ENCODE peak calls at places on chromosomes 6 and 20, in four cellular contexts. X is PC-3, T is sigmoid colon, I is mesothelial cell of epicardium. B is an unnamed sample.
A peak's percentile ranks its signal among the peaks of the same experiment; 100 is the strongest.

GRCh38 chr20:62186887-62187866 is 4.3 kb downstream of the MTG2 start:
- DNase-seq in X (peak; percentile 8), T (no peak), I (no peak), B (no peak)

GRCh38 chr6:32685603-32686002 is 19.1 kb upstream of the HLA-DQB1 start:
- DNase-seq in X (no peak), T (no peak), I (no peak), B (peak; percentile 95)

GRCh38 chr6:10303806-10304520 is 110.9 kb downstream of the TFAP2A start:
- DNase-seq in X (no peak), T (no peak), I (no peak), B (no peak)

GRCh38 chr6:111604259-111605099 is 1.2 kb downstream of the TRAF3IP2 start:
- DNase-seq in X (peak; percentile 26), T (peak; percentile 94), I (no peak), B (no peak)

GRCh38 chr6:43219814-43220213 is 9.5 kb downstream of the DNPH1 start:
- DNase-seq in X (no peak), T (no peak), I (no peak), B (no peak)

GRCh38 chr6:111770263-111771083 is 102.8 kb downstream of the FYN start:
- DNase-seq in X (no peak), T (no peak), I (no peak), B (no peak)

GRCh38 chr20:58993332-58994248 is 12.5 kb downstream of the NELFCD start:
- DNase-seq in X (peak; percentile 25), T (peak; percentile 56), I (no peak), B (no peak)

GRCh38 chr6:127477648-127478047 is 18.5 kb upstream of the KIAA0408 start:
- DNase-seq in X (no peak), T (no peak), I (no peak), B (no peak)

GRCh38 chr6:133693565-133693964 is 195.3 kb upstream of the TCF21 start:
- DNase-seq in X (no peak), T (no peak), I (no peak), B (no peak)

GRCh38 chr6:137570307-137570832 is 76.2 kb upstream of the OLIG3 start:
- DNase-seq in X (no peak), T (no peak), I (no peak), B (no peak)

GRCh38 chr6:151096255-151096612 is 143.5 kb upstream of the AKAP12 start:
- DNase-seq in X (no peak), T (no peak), I (no peak), B (no peak)

GRCh38 chr6:29631860-29632731 is 887 bp downstream of the GABBR1 start:
- DNase-seq in X (peak; percentile 10), T (peak; percentile 91), I (peak; percentile 53), B (no peak)

DNA sequence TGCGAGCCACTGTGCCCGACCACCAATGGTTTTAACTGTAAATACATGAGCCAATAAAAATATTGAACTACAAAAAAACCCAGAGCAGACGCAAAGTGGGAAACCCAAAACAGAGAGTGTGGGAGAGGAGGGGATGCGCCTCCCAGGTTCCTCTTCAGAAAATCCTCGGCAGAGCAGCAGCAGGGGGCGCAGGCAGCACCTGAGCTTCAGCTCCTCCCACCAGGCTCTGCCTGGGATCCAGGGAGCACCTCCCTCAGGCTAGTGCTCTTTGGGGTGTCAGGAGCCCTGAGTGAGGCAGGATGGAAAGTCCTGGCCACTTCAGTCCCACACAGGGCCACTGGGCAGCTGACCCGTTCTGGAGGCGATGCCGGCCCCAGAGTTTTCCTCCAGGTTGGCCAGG is 536.9 kb upstream of the CDH4 start:
- DNase-seq in X (peak; percentile 4), T (no peak), I (no peak), B (no peak)
- TF ChIP-seq CTCF in X (peak; percentile 20), T (no peak), I (no peak), B (no peak)

GRCh38 chr6:109456710-109457595 is 1.4 kb upstream of the MICAL1 start:
- DNase-seq in X (peak; percentile 50), T (peak; percentile 82), I (no peak), B (no peak)
- TF ChIP-seq CTCF in X (no peak), T (no peak), I (no peak), B (no peak)

GRCh38 chr6:121680058-121680457 is 244.6 kb downstream of the GJA1 start:
- DNase-seq in X (no peak), T (no peak), I (no peak), B (no peak)
- TF ChIP-seq CTCF in X (no peak), T (no peak), I (no peak), B (no peak)

GRCh38 chr6:168535711-168536110 is 94.7 kb downstream of the SMOC2 start:
- DNase-seq in X (no peak), T (no peak), I (no peak), B (no peak)
- TF ChIP-seq CTCF in X (no peak), T (no peak), I (no peak), B (no peak)

DNA sequence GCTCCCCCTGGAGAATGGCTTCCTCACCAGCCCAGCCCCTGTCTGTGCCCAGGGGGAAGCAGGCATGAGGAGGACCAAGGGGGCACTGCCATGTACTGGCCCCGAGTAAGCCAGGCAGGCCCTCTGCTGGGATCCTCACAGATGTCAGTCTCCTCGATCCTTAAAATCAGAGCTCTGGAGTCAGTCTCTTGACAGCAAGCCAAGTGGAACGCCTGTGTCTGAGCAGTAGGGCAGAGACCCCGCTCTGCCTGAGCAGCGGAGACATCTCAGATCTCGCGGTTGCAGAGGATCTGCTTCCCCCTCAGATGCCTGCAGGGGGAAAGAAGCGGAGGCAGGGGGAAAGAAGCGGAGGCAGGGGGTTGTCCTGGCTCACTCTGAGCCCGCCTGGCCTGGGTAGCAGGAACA is 92.6 kb downstream of the SNX5 start:
- DNase-seq in X (no peak), T (peak; percentile 67), I (no peak), B (no peak)
- TF ChIP-seq CTCF in X (no peak), T (no peak), I (no peak), B (no peak)

DNA sequence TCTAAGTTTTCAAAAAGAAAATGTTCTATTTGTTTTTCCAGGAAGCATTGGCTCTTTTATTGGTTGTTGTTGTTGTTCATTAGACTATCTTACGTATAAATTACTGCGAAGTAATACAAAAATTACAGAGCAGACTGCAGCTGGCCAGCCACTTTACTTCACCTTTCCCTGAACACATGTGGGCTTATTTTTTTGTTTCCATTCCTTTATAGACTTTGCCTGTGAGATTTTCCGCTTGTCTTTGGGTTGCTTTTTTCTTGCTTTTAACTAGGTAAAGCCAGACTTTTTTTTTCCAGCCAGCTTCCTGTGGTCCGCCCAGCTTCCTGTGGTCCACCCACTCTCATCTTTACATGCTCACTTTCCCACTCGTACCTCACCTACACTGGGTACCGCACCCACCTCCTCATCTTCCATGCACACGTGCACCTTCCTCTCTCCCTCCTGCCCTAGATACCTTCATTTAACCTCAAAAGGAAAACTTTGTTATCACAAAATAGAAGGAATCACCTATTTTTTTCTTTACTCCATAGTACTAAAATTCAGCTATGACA is 79.0 kb downstream of the IPCEF1 start:
- DNase-seq in X (no peak), T (no peak), I (no peak), B (no peak)
- TF ChIP-seq CTCF in X (no peak), T (no peak), I (peak; percentile 17), B (no peak)

DNA sequence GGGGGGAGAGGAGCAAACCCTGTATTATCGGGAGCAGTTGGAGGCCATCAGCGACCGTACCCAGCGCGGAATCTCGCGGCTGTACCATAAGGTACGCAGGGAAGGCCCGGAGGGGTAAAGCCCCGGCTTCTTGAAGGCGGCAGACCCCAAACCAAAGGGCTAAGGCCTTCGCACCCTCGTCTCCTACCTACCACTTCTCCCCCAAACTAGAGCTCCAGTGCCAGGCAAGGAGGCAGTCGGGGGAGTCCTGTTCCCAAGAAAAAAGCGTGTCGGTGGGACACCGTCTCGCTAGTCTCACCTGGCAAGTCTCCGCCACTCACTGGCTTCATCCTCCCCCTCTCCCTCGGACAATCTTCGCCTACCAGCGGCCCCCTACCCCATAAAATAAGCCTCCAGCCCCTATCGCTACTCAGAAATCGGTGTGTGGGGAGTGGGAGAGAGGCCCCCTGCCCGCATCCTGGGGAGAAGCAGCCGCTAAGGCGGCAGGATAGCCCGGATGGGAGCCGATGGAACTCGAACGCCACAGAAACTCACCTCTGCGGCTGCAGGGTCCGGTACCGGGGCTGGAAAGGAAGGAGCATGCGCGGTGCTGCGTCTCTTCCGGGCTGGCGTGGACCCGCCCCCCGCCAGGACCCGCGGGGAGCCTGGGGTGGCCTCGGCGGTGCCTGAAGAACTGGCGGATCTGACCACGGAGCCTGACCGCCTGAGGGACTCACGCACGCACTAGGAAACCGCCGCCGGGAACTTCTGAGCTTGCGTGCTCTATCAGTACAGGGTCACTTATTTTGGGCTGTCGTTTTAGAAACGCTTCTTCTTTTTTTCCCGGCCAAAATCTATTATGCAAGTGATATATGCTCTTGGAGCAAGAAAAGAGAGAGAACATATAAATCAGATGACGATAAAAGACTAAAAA is at the start of gene RPS10:
- DNase-seq in X (peak; percentile 95), T (peak; percentile 97), I (peak; percentile 89), B (peak; percentile 67)
- TF ChIP-seq CTCF in X (no peak), T (no peak), I (no peak), B (no peak)

GRCh38 chr20:39865446-39865845 is 823.6 kb downstream of the MAFB start:
- DNase-seq in X (no peak), T (no peak), I (no peak), B (no peak)

GRCh38 chr20:39861381-39861780 is 827.7 kb downstream of the MAFB start:
- DNase-seq in X (no peak), T (no peak), I (no peak), B (no peak)

GRCh38 chr20:39857188-39857587 is 831.8 kb downstream of the MAFB start:
- DNase-seq in X (no peak), T (no peak), I (no peak), B (no peak)

DNA sequence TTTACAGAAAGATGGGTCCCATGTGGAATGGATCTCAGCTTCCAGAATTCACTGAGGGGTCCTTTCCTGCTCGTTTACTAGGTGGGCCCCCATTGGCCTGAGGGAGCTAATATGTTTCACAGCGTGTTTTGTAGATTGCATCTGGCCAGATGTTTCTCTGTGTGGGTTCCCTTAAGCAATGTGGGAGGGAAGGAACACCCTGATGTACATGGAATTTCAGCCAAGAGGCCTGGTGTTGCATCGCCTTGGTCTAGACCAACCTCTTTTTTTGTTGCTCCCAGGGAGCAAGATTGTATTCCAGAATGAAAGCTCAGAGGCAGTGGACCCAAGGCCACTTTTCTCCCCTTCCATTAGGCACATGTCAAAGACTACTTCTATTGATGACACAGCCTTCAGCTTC is 826.4 kb downstream of the MAFB start:
- DNase-seq in X (no peak), T (no peak), I (no peak), B (no peak)
- TF ChIP-seq CTCF in X (no peak), T (no peak), I (no peak), B (no peak)

DNA sequence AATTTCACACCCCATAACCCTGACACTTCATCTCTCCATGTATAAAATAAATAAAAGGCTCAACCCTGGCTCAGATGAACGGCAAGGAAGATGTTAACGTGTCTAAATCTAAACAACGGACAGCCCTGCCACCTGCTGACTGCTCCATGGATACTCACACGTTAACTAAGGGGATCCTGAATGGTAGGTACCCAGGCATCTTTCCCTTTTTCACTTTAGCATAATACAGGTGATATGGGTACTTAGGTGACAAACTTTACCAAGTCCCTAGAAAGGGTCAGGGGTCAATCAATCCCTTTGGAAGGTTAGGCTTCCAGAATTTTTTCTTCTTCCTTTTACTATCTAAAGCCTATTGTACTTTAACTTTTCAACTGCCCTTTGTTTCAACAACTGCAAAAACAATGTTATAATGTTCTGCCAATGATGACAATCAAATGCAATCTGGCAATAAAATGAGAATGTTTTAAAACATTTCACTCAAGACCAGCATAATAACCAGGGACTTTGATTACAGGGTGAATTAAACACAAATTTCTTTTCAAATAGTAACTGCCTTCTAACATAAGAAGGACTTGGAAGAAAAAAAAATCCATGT is 52.4 kb upstream of the IPCEF1 start:
- DNase-seq in X (peak; percentile 55), T (no peak), I (no peak), B (no peak)
- TF ChIP-seq CTCF in X (peak; percentile 59), T (peak; percentile 19), I (no peak), B (peak; percentile 9)